ENCODE peak calls at places on chromosomes 6 and 20, in nine cellular contexts. X, V, D, B, P, O, R, I and N are unnamed samples.

GRCh38 chr6:130303436-130303835 is 62.4 kb upstream of the TMEM200A start:
- DNase-seq in D (no peak), P (no peak), V (no peak), X (no peak), B (no peak), O (peak), I (no peak), R (no peak), N (no peak)

GRCh38 chr20:41248371-41249024 is 69.0 kb downstream of the ZHX3 start:
- DNase-seq in P (peak), V (no peak), I (no peak), O (peak), B (no peak), D (no peak), X (no peak), R (no peak), N (no peak)

GRCh38 chr6:148518371-148519156 is 175.9 kb downstream of the SASH1 start:
- DNase-seq in X (no peak), O (no peak), R (no peak), D (no peak), P (no peak), V (no peak), I (no peak), B (no peak), N (no peak)

GRCh38 chr6:43644940-43645612 is at the start of gene RSPH9:
- DNase-seq in O (peak), X (no peak), P (no peak), R (peak), D (peak), B (peak), I (no peak), V (peak), N (peak)

GRCh38 chr20:47075263-47075662 is 180.6 kb downstream of the EYA2 start:
- DNase-seq in X (no peak), O (no peak), V (no peak), B (no peak), D (no peak), R (no peak), P (no peak), I (no peak), N (no peak)

GRCh38 chr6:21045135-21045616 is 510.9 kb downstream of the CDKAL1 start:
- DNase-seq in P (no peak), X (no peak), V (no peak), R (no peak), O (no peak), I (no peak), D (no peak), B (no peak), N (no peak)

GRCh38 chr20:24277196-24277595 is 192.2 kb upstream of the SYNDIG1 start:
- DNase-seq in O (no peak), X (no peak), P (no peak), B (no peak), I (no peak), D (no peak), R (peak), V (no peak), N (no peak)

GRCh38 chr6:146664871-146665270 is 66.1 kb downstream of the ADGB start:
- DNase-seq in D (no peak), O (no peak), X (no peak), P (no peak), B (no peak), I (no peak), R (no peak), V (no peak), N (no peak)

GRCh38 chr6:13398421-13398994 is 70.2 kb upstream of the TBC1D7 start:
- DNase-seq in O (no peak), R (peak), I (no peak), P (no peak), D (no peak), B (no peak), V (no peak), X (no peak), N (peak)

GRCh38 chr6:89375902-89376301 is 23.4 kb upstream of the UBE2J1 start:
- DNase-seq in R (no peak), B (no peak), I (no peak), V (no peak), O (no peak), D (no peak), P (no peak), X (no peak), N (no peak)

GRCh38 chr20:34579191-34579661 is 20.7 kb downstream of the MAP1LC3A start:
- DNase-seq in O (peak), V (no peak), B (peak), I (no peak), P (peak), R (no peak), X (no peak), D (no peak), N (no peak)

GRCh38 chr20:48875914-48876240 is 45.6 kb upstream of the ARFGEF2 start:
- DNase-seq in B (no peak), P (peak), I (no peak), V (no peak), R (no peak), O (peak), D (no peak), X (no peak), N (no peak)

GRCh38 chr6:149362289-149362688 is 37.8 kb upstream of the SUMO4 start:
- DNase-seq in D (no peak), I (no peak), P (peak), X (no peak), O (peak), V (no peak), R (no peak), B (no peak), N (no peak)

GRCh38 chr6:48423640-48424365 is 312.8 kb upstream of the PTCHD4 start:
- DNase-seq in O (peak), B (no peak), X (no peak), D (no peak), I (no peak), R (no peak), P (no peak), V (no peak), N (no peak)

GRCh38 chr20:24584538-24585356 is 115.3 kb downstream of the SYNDIG1 start:
- DNase-seq in I (no peak), X (no peak), B (no peak), P (no peak), D (no peak), O (peak), R (no peak), V (no peak), N (no peak)

GRCh38 chr20:17822039-17822438 is 122.3 kb downstream of the BANF2 start:
- DNase-seq in R (no peak), V (no peak), B (no peak), X (no peak), I (no peak), D (no peak), P (no peak), O (peak), N (no peak)

GRCh38 chr6:15399651-15400470 is 154.0 kb downstream of the JARID2 start:
- DNase-seq in R (peak), O (peak), V (no peak), B (peak), D (no peak), I (no peak), P (no peak), X (peak), N (peak)

GRCh38 chr6:111171577-111172400 is 84.5 kb downstream of the SLC16A10 start:
- DNase-seq in P (no peak), D (no peak), V (no peak), B (no peak), O (no peak), R (no peak), I (no peak), X (no peak), N (no peak)

GRCh38 chr6:41767112-41767946 is 12.4 kb downstream of the FRS3 start:
- DNase-seq in R (no peak), P (peak), X (no peak), I (peak), O (peak), V (no peak), B (peak), D (no peak), N (peak)

GRCh38 chr6:125745281-125746018 is 4.0 kb upstream of the HEY2 start:
- DNase-seq in B (no peak), D (no peak), P (no peak), O (no peak), I (no peak), X (no peak), R (no peak), V (no peak), N (no peak)